ENCODE peak calls at places on chromosomes 6 and 20, in nine cellular contexts. R, Q, B, I, M, L, W, G and S are unnamed samples.

GRCh38 chr6:109121411-109121810 is 26.1 kb downstream of the CEP57L1 start:
- DNase-seq in B (peak; percentile 16), I (no peak), M (no peak), G (no peak), W (no peak), R (no peak), L (no peak), Q (no peak), S (no peak)

GRCh38 chr20:60219984-60220540 is 261.8 kb downstream of the CDH26 start:
- DNase-seq in W (no peak), Q (no peak), G (no peak), R (no peak), L (no peak), M (no peak), I (no peak), B (peak; percentile 2), S (no peak)

GRCh38 chr20:51469578-51470520 is 72.7 kb downstream of the NFATC2 start:
- DNase-seq in Q (no peak), M (no peak), I (no peak), W (no peak), R (no peak), G (peak; percentile 15), L (no peak), B (no peak), S (no peak)

GRCh38 chr20:38208523-38208922 is 43.5 kb upstream of the TGM2 start:
- DNase-seq in B (no peak), G (no peak), M (no peak), W (no peak), R (no peak), Q (no peak), I (no peak), L (no peak), S (no peak)

GRCh38 chr6:54893818-54894217 is 47.2 kb downstream of the FAM83B start:
- DNase-seq in M (no peak), W (no peak), R (no peak), I (no peak), B (no peak), L (no peak), G (no peak), Q (no peak), S (no peak)

GRCh38 chr6:38753707-38754106 is 38.6 kb downstream of the DNAH8 start:
- DNase-seq in M (no peak), G (no peak), Q (no peak), W (no peak), L (no peak), I (no peak), B (no peak), R (no peak), S (no peak)

GRCh38 chr20:51176846-51177245 is 153.9 kb upstream of the KCNG1 start:
- DNase-seq in L (peak; percentile 12), Q (no peak), I (no peak), M (no peak), G (no peak), R (no peak), W (no peak), B (no peak), S (peak; percentile 26)

GRCh38 chr6:12288844-12289654 is 1.1 kb upstream of the EDN1 start:
- DNase-seq in B (peak; percentile 61), M (no peak), R (no peak), G (peak; percentile 35), L (peak; percentile 68), Q (no peak), I (peak; percentile 57), W (peak; percentile 8), S (peak; percentile 68)

GRCh38 chr20:63955281-63955845 is 853 bp downstream of the UCKL1 start:
- DNase-seq in B (peak; percentile 33), G (no peak), R (no peak), W (no peak), M (no peak), Q (peak; percentile 64), L (peak; percentile 62), I (no peak), S (no peak)

GRCh38 chr6:24991748-24992467 is 56.1 kb upstream of the RIPOR2 start:
- DNase-seq in Q (peak; percentile 29), I (peak; percentile 55), R (no peak), L (peak; percentile 67), G (peak; percentile 24), W (peak; percentile 58), M (no peak), B (peak; percentile 58), S (peak; percentile 41)

GRCh38 chr6:41780623-41781301 is at the start of gene PRICKLE4:
- DNase-seq in G (peak; percentile 49), R (peak; percentile 22), L (peak; percentile 76), Q (peak; percentile 57), M (peak; percentile 75), W (no peak), B (no peak), I (peak; percentile 79), S (no peak)

GRCh38 chr20:16027710-16028109 is 545.5 kb downstream of the KIF16B start:
- DNase-seq in B (no peak), L (no peak), M (no peak), W (no peak), R (no peak), Q (no peak), G (no peak), I (no peak), S (no peak)

GRCh38 chr6:57303931-57304681 is 13.3 kb upstream of the PRIM2 start:
- DNase-seq in Q (no peak), B (peak; percentile 65), I (no peak), M (no peak), L (no peak), R (no peak), G (no peak), W (no peak), S (no peak)

GRCh38 chr6:10800810-10801209 is 37.5 kb downstream of the MAK start:
- DNase-seq in R (no peak), Q (no peak), G (no peak), B (peak; percentile 61), M (no peak), I (no peak), L (no peak), W (no peak), S (peak; percentile 12)

GRCh38 chr6:123509112-123509511 is 127.6 kb downstream of the TRDN start:
- DNase-seq in W (no peak), Q (no peak), R (no peak), L (no peak), B (no peak), I (no peak), G (no peak), M (no peak), S (no peak)

GRCh38 chr6:99345164-99345563 is 4.3 kb downstream of the FAXC start:
- DNase-seq in G (no peak), M (no peak), B (no peak), Q (no peak), R (no peak), W (no peak), L (no peak), I (no peak), S (no peak)

GRCh38 chr6:45556828-45557227 is 179.1 kb upstream of the SUPT3H start:
- DNase-seq in B (no peak), L (no peak), R (no peak), M (no peak), I (no peak), Q (no peak), W (no peak), G (no peak), S (no peak)
- H3K4me3 ChIP-seq in B (peak overlapping the region; percentile 52), L (no peak overlapping the region), R (no peak overlapping the region), M (no peak overlapping the region), I (no peak overlapping the region), Q (no peak overlapping the region), W (no peak overlapping the region), G (no peak overlapping the region), S (no peak overlapping the region)

GRCh38 chr6:169802790-169803189 is 51.4 kb downstream of the ERMARD start:
- DNase-seq in R (no peak), Q (no peak), G (no peak), W (no peak), B (no peak), I (no peak), M (no peak), L (no peak), S (no peak)
- H3K4me1 ChIP-seq in R (no peaks in the 10 kb centered on the region), Q (no peaks in the 10 kb centered on the region), G (no peaks in the 10 kb centered on the region), W (peaks cover 49% of the 10 kb centered on the region), B (no peaks in the 10 kb centered on the region), I (peaks cover 16% of the 10 kb centered on the region), M (no peaks in the 10 kb centered on the region), L (peaks cover 7% of the 10 kb centered on the region), S (peaks cover 88% of the 10 kb centered on the region)

GRCh38 chr6:17987576-17988421 is at the start of gene KIF13A:
- DNase-seq in W (no peak), I (peak; percentile 71), G (peak; percentile 66), B (peak; percentile 59), Q (peak; percentile 79), M (peak; percentile 81), R (peak; percentile 55), L (peak; percentile 77), S (peak; percentile 74)

GRCh38 chr6:17986656-17987575 is 519 bp downstream of the KIF13A start:
- DNase-seq in L (peak; percentile 60), M (peak; percentile 77), W (no peak), G (peak; percentile 46), I (peak; percentile 49), Q (peak; percentile 70), B (peak; percentile 57), R (peak; percentile 50), S (peak; percentile 41)

GRCh38 chr6:17984822-17985660 is 2.4 kb downstream of the KIF13A start:
- DNase-seq in I (no peak), W (no peak), M (no peak), G (no peak), Q (no peak), R (peak; percentile 21), B (peak; percentile 38), L (no peak), S (no peak)

GRCh38 chr6:17985934-17986655 is 1.3 kb downstream of the KIF13A start:
- DNase-seq in R (no peak), G (no peak), L (no peak), W (no peak), I (no peak), Q (no peak), M (no peak), B (no peak), S (no peak)

GRCh38 chr6:17988422-17988944 is 1.0 kb upstream of the KIF13A start:
- DNase-seq in Q (no peak), B (no peak), I (no peak), R (no peak), M (peak; percentile 56), G (no peak), W (no peak), L (no peak), S (no peak)
- H3K4me3 ChIP-seq in Q (peak overlapping the region; percentile 93), B (peak overlapping the region; percentile 72), I (peak overlapping the region; percentile 38), R (peak overlapping the region; percentile 89), M (peak overlapping the region; percentile 78), G (peak overlapping the region; percentile 89), W (peak overlapping the region; percentile 60), L (peak overlapping the region; percentile 65), S (peak overlapping the region; percentile 44)

DNA sequence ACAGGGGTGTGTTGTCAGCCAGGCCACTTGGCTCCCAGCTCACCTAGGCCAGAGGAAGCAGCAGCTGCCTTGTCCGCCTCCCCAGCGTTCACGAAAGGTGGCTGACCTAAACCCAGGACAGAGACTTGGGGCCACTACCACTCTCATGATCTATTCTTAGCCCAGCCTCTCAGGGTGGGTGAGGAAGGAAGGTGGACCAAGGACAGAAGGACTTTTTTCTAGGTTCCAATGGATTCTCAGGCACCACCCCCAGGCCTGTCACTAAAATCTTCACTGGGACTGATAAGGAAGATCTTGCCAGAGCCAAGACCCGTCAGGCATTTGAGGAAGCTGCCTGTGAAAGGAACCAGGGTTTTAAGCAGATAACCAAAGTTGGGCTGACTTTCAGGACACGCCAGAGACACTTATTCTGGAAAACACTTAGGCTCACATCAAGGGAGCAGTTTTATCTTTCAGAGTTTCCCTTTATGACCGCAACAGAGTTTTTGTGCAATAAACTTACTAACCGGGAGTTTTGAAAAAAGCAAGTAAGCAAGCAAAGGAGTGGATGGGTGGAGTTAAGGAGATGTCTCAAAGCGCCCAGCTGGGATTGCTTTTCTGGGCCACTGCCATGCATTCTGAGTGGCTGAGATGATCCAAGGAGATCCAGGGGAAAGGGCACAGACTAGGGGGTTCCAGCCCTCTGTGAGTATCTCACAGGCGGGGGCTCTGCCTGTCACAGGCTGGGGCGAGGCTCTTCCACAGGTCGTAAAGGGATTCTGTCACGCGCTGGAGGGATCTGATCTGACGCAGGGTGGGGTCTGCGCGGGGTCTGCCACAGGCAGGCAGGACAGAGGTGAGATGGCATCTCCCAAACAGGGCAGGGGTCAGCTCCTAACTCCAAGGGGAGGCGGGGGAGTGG is 989 bp downstream of the FITM2 start:
- DNase-seq in B (peak; percentile 84), R (peak; percentile 10), M (peak; percentile 68), W (no peak), Q (peak; percentile 49), L (peak; percentile 68), I (no peak), G (peak; percentile 61), S (peak; percentile 33)
- H3K4me1 ChIP-seq in B (peaks cover 5% of the 10 kb centered on the region), R (peaks cover 22% of the 10 kb centered on the region), M (peaks cover 46% of the 10 kb centered on the region), W (peaks cover 17% of the 10 kb centered on the region), Q (peaks cover 4% of the 10 kb centered on the region), L (peaks cover 15% of the 10 kb centered on the region), I (peaks cover 3% of the 10 kb centered on the region), G (peaks cover 8% of the 10 kb centered on the region), S (peaks cover 10% of the 10 kb centered on the region)